ENCODE peak calls at places on chromosomes 1 and 21, in ten cellular contexts. Z is NCI-H2081; V is glutamatergic neuron; C is fibroblast of lung; Y is naive thymus-derived CD4-positive, alpha-beta T cell; I is spleen; P is activated CD4-positive, alpha-beta T cell treated with anti-CD3 and anti-CD28 coated beads for 4 hours; N is G401; M is nephron progenitor cell; D is ELR. H is an unnamed sample.

GRCh38 chr1:228098323-228098931 is 4.7 kb downstream of the C1orf35 start:
- DNase-seq in N (no peak), Z (no peak), M (no peak), D (no peak), P (no peak), C (no peak), I (peak; percentile 71), V (no peak), Y (no peak), H (no peak)

GRCh38 chr1:36612881-36613280 is 130.2 kb upstream of the CSF3R start:
- DNase-seq in C (no peak), I (no peak), Z (no peak), N (no peak), Y (no peak), V (peak; percentile 51), M (no peak), D (peak; percentile 19), P (no peak), H (no peak)

GRCh38 chr1:14913475-14914155 is 239.9 kb upstream of the TMEM51 start:
- DNase-seq in D (no peak), I (no peak), Z (peak; percentile 69), V (no peak), C (no peak), N (peak; percentile 47), P (no peak), M (peak; percentile 37), Y (no peak), H (no peak)

GRCh38 chr1:108627951-108628350 is 32.9 kb downstream of the HENMT1 start:
- DNase-seq in Y (no peak), C (no peak), I (no peak), Z (no peak), P (no peak), D (no peak), V (no peak), N (no peak), M (no peak), H (no peak)

GRCh38 chr1:166514067-166514466 is 325.2 kb upstream of the POGK start:
- DNase-seq in D (no peak), M (no peak), P (no peak), C (no peak), Y (no peak), I (no peak), V (no peak), Z (no peak), N (no peak), H (no peak)

GRCh38 chr1:48878191-48878940 is 101.7 kb upstream of the BEND5 start:
- DNase-seq in Z (no peak), Y (no peak), D (peak; percentile 39), I (no peak), M (no peak), V (no peak), P (no peak), C (peak; percentile 97), N (no peak), H (no peak)

GRCh38 chr1:1068374-1069060 is 5.6 kb downstream of the RNF223 start:
- DNase-seq in N (no peak), I (peak; percentile 91), Z (peak; percentile 35), D (no peak), Y (peak; percentile 63), M (peak; percentile 48), C (no peak), V (no peak), P (peak; percentile 42), H (no peak)

GRCh38 chr1:201346337-201346939 is 31.0 kb downstream of the TNNT2 start:
- DNase-seq in D (peak; percentile 74), C (peak; percentile 49), M (peak; percentile 60), Z (peak; percentile 22), I (peak; percentile 25), N (peak; percentile 28), P (no peak), V (peak; percentile 38), Y (no peak), H (peak; percentile 55)

GRCh38 chr1:26827205-26827604 is 717 bp downstream of the ZDHHC18 start:
- DNase-seq in M (no peak), D (no peak), Z (no peak), V (no peak), C (no peak), Y (no peak), P (no peak), N (no peak), I (peak; percentile 82), H (no peak)

GRCh38 chr1:17423781-17424245 is 15.7 kb downstream of the RCC2 start:
- DNase-seq in Y (no peak), D (no peak), I (no peak), C (no peak), N (no peak), V (no peak), P (no peak), Z (no peak), M (no peak), H (no peak)

GRCh38 chr1:161335796-161336195 is 21.6 kb downstream of the SDHC start:
- DNase-seq in I (no peak), Y (no peak), P (no peak), C (peak; percentile 67), N (no peak), D (no peak), Z (no peak), M (no peak), V (no peak), H (no peak)

GRCh38 chr1:228013322-228014234 is 6.8 kb downstream of the WNT3A start:
- DNase-seq in M (no peak), Y (no peak), Z (no peak), N (no peak), D (no peak), P (no peak), V (no peak), C (no peak), I (peak; percentile 73), H (no peak)

GRCh38 chr1:88731475-88731874 is 47.4 kb downstream of the PKN2 start:
- DNase-seq in N (peak; percentile 83), I (no peak), V (no peak), Z (peak; percentile 68), C (peak; percentile 94), Y (no peak), P (no peak), D (peak; percentile 89), M (no peak), H (peak; percentile 94)

GRCh38 chr1:9087411-9087810 is 18.0 kb upstream of the SLC2A5 start:
- DNase-seq in C (no peak), P (no peak), M (no peak), V (no peak), I (no peak), Z (no peak), D (no peak), N (no peak), Y (no peak), H (no peak)

GRCh38 chr1:20233866-20234265 is 47.5 kb upstream of the PLA2G2C start:
- DNase-seq in M (no peak), P (no peak), N (no peak), I (no peak), D (no peak), C (peak; percentile 12), Z (no peak), Y (no peak), V (peak; percentile 32), H (no peak)

GRCh38 chr1:44300882-44301281 is 54.2 kb downstream of the ERI3 start:
- DNase-seq in P (no peak), Y (no peak), D (no peak), I (no peak), N (no peak), M (peak; percentile 63), C (no peak), Z (no peak), V (no peak), H (no peak)

GRCh38 chr1:203338335-203339036 is 12.4 kb downstream of the FMOD start:
- DNase-seq in V (peak; percentile 62), C (peak; percentile 45), I (peak; percentile 86), Z (peak; percentile 63), Y (peak; percentile 57), D (peak; percentile 67), M (peak; percentile 64), P (peak; percentile 62), N (peak; percentile 83), H (peak; percentile 48)

GRCh38 chr1:119720866-119721440 is 9.2 kb downstream of the PHGDH start:
- DNase-seq in N (no peak), M (no peak), C (no peak), V (no peak), Z (no peak), Y (no peak), P (no peak), I (no peak), D (peak; percentile 68), H (no peak)

GRCh38 chr1:109723351-109723750 is 11.3 kb downstream of the GSTM5 start:
- DNase-seq in P (no peak), Z (no peak), C (peak; percentile 27), M (no peak), Y (no peak), N (no peak), V (no peak), I (no peak), D (no peak), H (no peak)

GRCh38 chr1:161738627-161739287 is 10.8 kb upstream of the DUSP12 start:
- DNase-seq in Y (peak; percentile 55), C (peak; percentile 74), I (peak; percentile 93), N (peak; percentile 27), V (no peak), D (peak; percentile 94), Z (peak; percentile 42), M (peak; percentile 18), P (peak; percentile 16), H (peak; percentile 81)

GRCh38 chr1:21659924-21660326 is 9.2 kb downstream of the RAP1GAP start:
- DNase-seq in Z (no peak), D (no peak), N (peak; percentile 54), C (no peak), P (no peak), V (no peak), Y (no peak), I (peak; percentile 24), M (no peak), H (no peak)

GRCh38 chr1:232306269-232306911 is 323.5 kb downstream of the SIPA1L2 start:
- DNase-seq in Z (no peak), D (no peak), N (no peak), P (no peak), V (no peak), I (no peak), C (no peak), M (peak; percentile 57), Y (no peak), H (no peak)

GRCh38 chr21:42321845-42322244 is 6.6 kb upstream of the TFF3 start:
- DNase-seq in C (no peak), M (no peak), Z (no peak), N (no peak), I (no peak), V (no peak), D (no peak), Y (no peak), P (no peak), H (no peak)

GRCh38 chr21:41213081-41213480 is 45.1 kb downstream of the BACE2 start:
- DNase-seq in M (peak; percentile 39), N (no peak), Z (no peak), V (no peak), C (no peak), Y (no peak), D (no peak), P (no peak), I (no peak), H (no peak)

GRCh38 chr1:41473738-41474362 is 10.6 kb downstream of the EDN2 start:
- DNase-seq in I (peak; percentile 58), Z (no peak), N (no peak), M (no peak), V (no peak), D (no peak), Y (no peak), C (no peak), P (no peak), H (no peak)

GRCh38 chr21:46552274-46552673 is 52.6 kb downstream of the S100B start:
- DNase-seq in I (no peak), Y (peak; percentile 78), P (no peak), C (no peak), M (no peak), N (no peak), V (no peak), D (no peak), Z (no peak), H (no peak)

GRCh38 chr1:241992734-241993133 is 6.2 kb downstream of the MAP1LC3C start:
- DNase-seq in Z (no peak), Y (no peak), I (no peak), D (peak; percentile 44), C (peak; percentile 33), P (no peak), M (no peak), V (no peak), N (no peak), H (peak; percentile 54)

GRCh38 chr1:186897008-186897407 is 68.3 kb downstream of the PLA2G4A start:
- DNase-seq in P (no peak), Z (no peak), M (no peak), D (no peak), I (no peak), Y (no peak), N (no peak), C (no peak), V (no peak), H (no peak)

H was measured in HCEC 1CT.